ENCODE peak calls at places on chromosomes 4 and X, in five cellular contexts. One of them, this sample, is unnamed.

GRCh38 chr4:76256032-76256431 is 4.5 kb downstream of the FAM47E start:
- DNase-seq in GM20000: no peak
- DNase-seq in choroid plexus epithelial cell: no peak
- DNase-seq in EH: no peak
- DNase-seq in SK-N-MC: no peak
- DNase-seq in this sample: no peak

GRCh38 chr4:128776794-128777216 is 32.7 kb upstream of the JADE1 start:
- DNase-seq in SK-N-MC: no peak
- DNase-seq in GM20000: no peak
- DNase-seq in choroid plexus epithelial cell: peak; percentile 93
- DNase-seq in EH: peak; percentile 96
- DNase-seq in this sample: no peak

GRCh38 chrX:131792789-131793462 is 230.2 kb upstream of the STK26 start:
- DNase-seq in choroid plexus epithelial cell: peak; percentile 44
- DNase-seq in EH: peak; percentile 3
- DNase-seq in SK-N-MC: peak; percentile 84
- DNase-seq in GM20000: no peak
- DNase-seq in this sample: no peak

GRCh38 chr4:112170451-112170993 is 25.3 kb downstream of the FAM241A start:
- DNase-seq in EH: peak; percentile 89
- DNase-seq in choroid plexus epithelial cell: peak; percentile 92
- DNase-seq in SK-N-MC: no peak
- DNase-seq in GM20000: no peak
- DNase-seq in this sample: no peak

GRCh38 chrX:111337067-111337466 is 66.8 kb upstream of the CAPN6 start:
- DNase-seq in GM20000: no peak
- DNase-seq in SK-N-MC: no peak
- DNase-seq in choroid plexus epithelial cell: no peak
- DNase-seq in EH: no peak
- DNase-seq in this sample: no peak

GRCh38 chr4:149987330-149987751 is 90.9 kb upstream of the DCLK2 start:
- DNase-seq in choroid plexus epithelial cell: peak; percentile 50
- DNase-seq in EH: peak; percentile 41
- DNase-seq in GM20000: no peak
- DNase-seq in SK-N-MC: peak; percentile 98
- DNase-seq in this sample: no peak

GRCh38 chrX:72018277-72019112 is 107.8 kb downstream of the NHSL2 start:
- DNase-seq in SK-N-MC: no peak
- DNase-seq in choroid plexus epithelial cell: peak; percentile 90
- DNase-seq in EH: peak; percentile 88
- DNase-seq in GM20000: peak; percentile 84
- DNase-seq in this sample: peak; percentile 81

GRCh38 chrX:5236096-5236495 is 992.6 kb downstream of the NLGN4X start:
- DNase-seq in choroid plexus epithelial cell: no peak
- DNase-seq in GM20000: no peak
- DNase-seq in EH: no peak
- DNase-seq in SK-N-MC: no peak
- DNase-seq in this sample: no peak

GRCh38 chr4:102819588-102820365 is 7.6 kb downstream of the UBE2D3 start:
- DNase-seq in choroid plexus epithelial cell: peak; percentile 67
- DNase-seq in SK-N-MC: no peak
- DNase-seq in EH: no peak
- DNase-seq in GM20000: no peak
- DNase-seq in this sample: no peak

GRCh38 chrX:41730101-41730500 is 6.1 kb downstream of the GPR82 start:
- DNase-seq in GM20000: no peak
- DNase-seq in choroid plexus epithelial cell: peak; percentile 72
- DNase-seq in SK-N-MC: no peak
- DNase-seq in EH: peak; percentile 25
- DNase-seq in this sample: no peak

GRCh38 chrX:8913665-8914409 is 112.7 kb upstream of the FAM9A start:
- DNase-seq in EH: peak; percentile 11
- DNase-seq in choroid plexus epithelial cell: peak; percentile 10
- DNase-seq in SK-N-MC: no peak
- DNase-seq in GM20000: no peak
- DNase-seq in this sample: peak; percentile 34

GRCh38 chrX:39174761-39175417 is 373.6 kb downstream of the MID1IP1 start:
- DNase-seq in SK-N-MC: no peak
- DNase-seq in EH: no peak
- DNase-seq in choroid plexus epithelial cell: peak; percentile 2
- DNase-seq in GM20000: no peak
- DNase-seq in this sample: no peak

GRCh38 chr4:122673252-122673651 is 52.4 kb upstream of the IL21 start:
- DNase-seq in SK-N-MC: no peak
- DNase-seq in GM20000: no peak
- DNase-seq in EH: peak; percentile 52
- DNase-seq in choroid plexus epithelial cell: no peak
- DNase-seq in this sample: no peak

GRCh38 chrX:30521440-30522182 is 56.0 kb downstream of the TASL start:
- DNase-seq in choroid plexus epithelial cell: peak; percentile 15
- DNase-seq in GM20000: no peak
- DNase-seq in SK-N-MC: peak; percentile 30
- DNase-seq in EH: peak; percentile 89
- DNase-seq in this sample: no peak

GRCh38 chr4:154506253-154506652 is 14.7 kb upstream of the DCHS2 start:
- DNase-seq in SK-N-MC: peak; percentile 20
- DNase-seq in choroid plexus epithelial cell: peak; percentile 69
- DNase-seq in GM20000: peak; percentile 42
- DNase-seq in EH: peak; percentile 37
- DNase-seq in this sample: no peak

GRCh38 chrX:17738002-17738713 is 865 bp downstream of the SCML1 start:
- DNase-seq in SK-N-MC: no peak
- DNase-seq in EH: peak; percentile 50
- DNase-seq in GM20000: no peak
- DNase-seq in choroid plexus epithelial cell: peak; percentile 29
- DNase-seq in this sample: peak; percentile 57

GRCh38 chrX:17535229-17535628 is 160.2 kb downstream of the NHS start:
- DNase-seq in SK-N-MC: no peak
- DNase-seq in GM20000: peak; percentile 17
- DNase-seq in choroid plexus epithelial cell: peak; percentile 65
- DNase-seq in EH: peak; percentile 47
- DNase-seq in this sample: no peak

GRCh38 chr4:187883049-187883448 is 112.5 kb upstream of the ZFP42 start:
- DNase-seq in GM20000: no peak
- DNase-seq in EH: no peak
- DNase-seq in SK-N-MC: no peak
- DNase-seq in choroid plexus epithelial cell: no peak
- DNase-seq in this sample: no peak

GRCh38 chr4:24219171-24219570 is 329.3 kb upstream of the PPARGC1A start:
- DNase-seq in SK-N-MC: no peak
- DNase-seq in choroid plexus epithelial cell: no peak
- DNase-seq in GM20000: no peak
- DNase-seq in EH: no peak
- DNase-seq in this sample: peak; percentile 20

GRCh38 chr4:113222431-113222979 is 173.1 kb downstream of the ANK2 start:
- DNase-seq in choroid plexus epithelial cell: no peak
- DNase-seq in SK-N-MC: no peak
- DNase-seq in EH: peak; percentile 82
- DNase-seq in GM20000: no peak
- DNase-seq in this sample: no peak

GRCh38 chrX:134512566-134512965 is 52.6 kb downstream of the HPRT1 start:
- DNase-seq in SK-N-MC: no peak
- DNase-seq in EH: peak; percentile 75
- DNase-seq in GM20000: no peak
- DNase-seq in choroid plexus epithelial cell: peak; percentile 83
- DNase-seq in this sample: no peak

GRCh38 chrX:134251241-134251640 is 14.3 kb downstream of the CCDC160 start:
- DNase-seq in GM20000: no peak
- DNase-seq in choroid plexus epithelial cell: no peak
- DNase-seq in EH: no peak
- DNase-seq in SK-N-MC: no peak
- DNase-seq in this sample: no peak

GRCh38 chr4:144734522-144734921 is 88.6 kb downstream of the HHIP start:
- DNase-seq in choroid plexus epithelial cell: peak; percentile 71
- DNase-seq in EH: peak; percentile 64
- DNase-seq in GM20000: no peak
- DNase-seq in SK-N-MC: no peak
- DNase-seq in this sample: no peak

GRCh38 chr4:67549123-67549522 is 3.8 kb upstream of the CENPC start:
- DNase-seq in EH: no peak
- DNase-seq in GM20000: peak; percentile 19
- DNase-seq in choroid plexus epithelial cell: peak; percentile 67
- DNase-seq in SK-N-MC: no peak
- DNase-seq in this sample: no peak

GRCh38 chrX:76279007-76279406 is 106.1 kb downstream of the PBDC1 start:
- DNase-seq in choroid plexus epithelial cell: peak; percentile 64
- DNase-seq in SK-N-MC: peak; percentile 45
- DNase-seq in GM20000: peak; percentile 6
- DNase-seq in EH: peak; percentile 54
- DNase-seq in this sample: peak; percentile 38

GRCh38 chr4:56803473-56803872 is 18.0 kb downstream of the SPINK2 start:
- DNase-seq in GM20000: no peak
- DNase-seq in choroid plexus epithelial cell: peak; percentile 24
- DNase-seq in EH: peak; percentile 22
- DNase-seq in SK-N-MC: peak; percentile 63
- DNase-seq in this sample: no peak